ENCODE peak calls at places on chromosomes 4 and X, in six cellular contexts. Q is activated T-helper 1 cell treated with anti-CD3 and anti-CD28 coated beads, Interleukin-2, amount 50 U/mL, for 16 hours; L is COR-L47; T is cardiac muscle cell; N is CD8-positive, alpha-beta T cell; E is SJSA1. O is an unnamed sample.

GRCh38 chrX:84362184-84362838 is 139.9 kb downstream of the HDX start:
- DNase-seq in Q (no peak), L (no peak), T (peak), N (no peak), E (no peak), O (no peak)

GRCh38 chr4:142406051-142406549 is 440.0 kb downstream of the INPP4B start:
- DNase-seq in Q (no peak), L (no peak), T (peak), N (no peak), E (peak), O (no peak)

GRCh38 chrX:107728342-107729099 is 47.1 kb downstream of the TSC22D3 start:
- DNase-seq in Q (no peak), L (no peak), T (no peak), N (no peak), E (no peak), O (no peak)

GRCh38 chr4:74096265-74096980 is 2.6 kb downstream of the CXCL2 start:
- DNase-seq in Q (no peak), L (no peak), T (peak), N (no peak), E (no peak), O (no peak)

GRCh38 chr4:3670521-3671519 is 95.4 kb upstream of the ADRA2C start:
- DNase-seq in Q (no peak), L (no peak), T (no peak), N (no peak), E (no peak), O (no peak)

GRCh38 chr4:69054578-69055200 is 41.6 kb upstream of the UGT2B7 start:
- DNase-seq in Q (no peak), L (no peak), T (peak), N (no peak), E (peak), O (peak)

GRCh38 chr4:184250795-184251679 is 33.4 kb upstream of the ENPP6 start:
- DNase-seq in Q (no peak), L (peak), T (peak), N (no peak), E (peak), O (peak)

GRCh38 chr4:149534779-149535178 is 280.9 kb downstream of the IQCM start:
- DNase-seq in Q (no peak), L (no peak), T (no peak), N (no peak), E (no peak), O (no peak)

GRCh38 chr4:125359960-125360628 is 45.3 kb downstream of the FAT4 start:
- DNase-seq in Q (no peak), L (peak), T (no peak), N (no peak), E (no peak), O (no peak)

GRCh38 chrX:114976321-114976720 is 41.1 kb downstream of the IL13RA2 start:
- DNase-seq in Q (no peak), L (no peak), T (peak), N (no peak), E (no peak), O (peak)

GRCh38 chr4:153257151-153257620 is 52.9 kb downstream of the TRIM2 start:
- DNase-seq in Q (no peak), L (peak), T (peak), N (no peak), E (peak), O (peak)

GRCh38 chrX:121871122-121871521 is 823.7 kb downstream of the GLUD2 start:
- DNase-seq in Q (no peak), L (no peak), T (no peak), N (no peak), E (no peak), O (no peak)

GRCh38 chrX:3184176-3184930 is 143.1 kb downstream of the ARSF start:
- DNase-seq in Q (no peak), L (no peak), T (peak), N (no peak), E (peak), O (no peak)

GRCh38 chr4:56302102-56302501 is 85.2 kb downstream of the AASDH start:
- DNase-seq in Q (no peak), L (no peak), T (no peak), N (no peak), E (no peak), O (no peak)

GRCh38 chr4:183303278-183303677 is 16.8 kb downstream of the CLDN22 start:
- DNase-seq in Q (no peak), L (no peak), T (no peak), N (no peak), E (no peak), O (no peak)

GRCh38 chr4:7287274-7287917 is 95.1 kb downstream of the SORCS2 start:
- DNase-seq in Q (no peak), L (no peak), T (no peak), N (no peak), E (no peak), O (no peak)

GRCh38 chrX:119502727-119503483 is 34.7 kb downstream of the SLC25A5 start:
- DNase-seq in Q (no peak), L (peak), T (peak), N (no peak), E (no peak), O (no peak)

GRCh38 chr4:36613999-36614398 is 332.6 kb downstream of the DTHD1 start:
- DNase-seq in Q (no peak), L (no peak), T (no peak), N (no peak), E (no peak), O (no peak)

O was measured in retinal pigment epithelial cell.